ENCODE peak calls at places on chromosomes 5 and 9, in seven cellular contexts. C is activated CD4-positive, alpha-beta T cell treated with anti-CD3 and anti-CD28 coated beads, Interleukin-2, amount 10 ng/mL, durations not matched to agents 7 days and 5 days; G is Karpas-422; E is NCI-H1694 treated with DMSO at 0.1 percent for 48 hours; W is iPS-NIHi11; F is naive thymus-derived CD8-positive, alpha-beta T cell; V is body of pancreas. U is an unnamed sample.

GRCh38 chr9:90044710-90045151 is 439.9 kb downstream of the GADD45G start:
- DNase-seq in V (no peak), C (no peak), F (no peak), G (no peak), E (no peak), W (no peak), U (no peak)

GRCh38 chr9:127369428-127369827 is 27.5 kb upstream of the SLC2A8 start:
- DNase-seq in C (no peak), G (no peak), W (no peak), E (no peak), F (no peak), V (no peak), U (no peak)

GRCh38 chr9:78038620-78039300 is 7.1 kb upstream of the GNAQ start:
- DNase-seq in F (no peak), V (no peak), W (no peak), C (no peak), E (no peak), G (no peak), U (no peak)

GRCh38 chr5:103295871-103296270 is 37.3 kb downstream of the MACIR start:
- DNase-seq in G (no peak), C (no peak), E (no peak), V (no peak), W (no peak), F (no peak), U (no peak)

GRCh38 chr9:32218100-32218767 is 166.2 kb upstream of the ACO1 start:
- DNase-seq in G (no peak), V (no peak), E (no peak), F (no peak), W (no peak), C (no peak), U (no peak)

GRCh38 chr9:29211681-29212589 is 1638.7 kb upstream of the C9orf72 start:
- DNase-seq in E (peak; percentile 65), F (peak; percentile 34), C (peak; percentile 8), V (peak; percentile 64), G (no peak), W (peak; percentile 79), U (peak; percentile 86)

GRCh38 chr5:72251386-72251785 is 68.7 kb downstream of the MRPS27 start:
- DNase-seq in G (no peak), V (no peak), F (no peak), W (no peak), C (no peak), E (no peak), U (no peak)

GRCh38 chr9:71941060-71941568 is 29.7 kb downstream of the C9orf85 start:
- DNase-seq in C (no peak), G (no peak), E (no peak), W (no peak), V (no peak), F (no peak), U (no peak)

GRCh38 chr5:175638305-175638704 is 19.6 kb upstream of the HRH2 start:
- DNase-seq in V (no peak), W (peak; percentile 47), G (no peak), E (no peak), F (no peak), C (no peak), U (no peak)

GRCh38 chr9:109281518-109281917 is 39.3 kb downstream of the EPB41L4B start:
- DNase-seq in C (no peak), E (no peak), W (no peak), F (no peak), V (no peak), G (no peak), U (no peak)